ENCODE peak calls at places on chromosomes 12 and 14, in seven cellular contexts. P is HCT116, U is HepG2, D is H1, C is SK-N-SH, F is K562, J is GM12878. B is an unnamed sample.

GRCh38 chr12:105522166-105522825 is 191.8 kb downstream of the C12orf75 start:
- DNase-seq in C (no peak), P (no peak), F (no peak), D (no peak), J (no peak), U (no peak), B (no peak)

GRCh38 chr14:33062476-33062875 is 123.8 kb downstream of the NPAS3 start:
- DNase-seq in F (no peak), U (no peak), P (no peak), D (no peak), C (no peak), J (no peak), B (no peak)

GRCh38 chr12:108516511-108517275 is 1.6 kb downstream of the FICD start:
- DNase-seq in F (no peak), U (no peak), D (no peak), P (no peak), C (no peak), J (no peak), B (no peak)

GRCh38 chr14:67710209-67710608 is 8.5 kb downstream of the RDH12 start:
- DNase-seq in F (no peak), P (peak), U (no peak), J (no peak), C (no peak), D (no peak), B (no peak)

GRCh38 chr14:75800792-75801191 is 139.7 kb downstream of the TTLL5 start:
- DNase-seq in U (no peak), D (peak), P (no peak), C (no peak), F (no peak), J (no peak), B (no peak)

GRCh38 chr12:29960113-29960512 is 176.4 kb upstream of the TMTC1 start:
- DNase-seq in P (no peak), F (no peak), D (no peak), C (no peak), U (no peak), J (no peak), B (no peak)

GRCh38 chr12:121933522-121934317 is 15.3 kb downstream of the CFAP251 start:
- DNase-seq in U (no peak), P (no peak), F (peak), C (no peak), J (no peak), D (no peak), B (peak)

GRCh38 chr12:28027947-28028724 is 55.6 kb upstream of the PTHLH start:
- DNase-seq in D (no peak), J (no peak), U (no peak), F (no peak), P (no peak), C (no peak), B (no peak)

GRCh38 chr14:66476964-66477363 is 9.2 kb upstream of the CCDC196 start:
- DNase-seq in U (no peak), F (peak), J (no peak), C (peak), D (no peak), P (no peak), B (no peak)

GRCh38 chr14:68446243-68447040 is 346.4 kb downstream of the ZFP36L1 start:
- DNase-seq in J (no peak), D (no peak), C (no peak), U (no peak), F (no peak), P (no peak), B (no peak)

GRCh38 chr14:31286456-31287293 is 79.1 kb upstream of the HECTD1 start:
- DNase-seq in F (no peak), D (peak), C (no peak), U (peak), P (peak), J (no peak), B (no peak)

GRCh38 chr12:1357171-1357570 is 237.2 kb downstream of the FBXL14 start:
- DNase-seq in C (no peak), F (no peak), P (no peak), U (no peak), J (no peak), D (no peak), B (no peak)

GRCh38 chr12:53381739-53382630 is 2.0 kb downstream of the SP1 start:
- DNase-seq in P (no peak), D (peak), U (peak), J (peak), C (no peak), F (peak), B (peak)

GRCh38 chr14:69715725-69716482 is 51.0 kb upstream of the SRSF5 start:
- DNase-seq in P (no peak), J (no peak), C (peak), F (no peak), U (no peak), D (no peak), B (no peak)

GRCh38 chr14:39322807-39323206 is 89.1 kb downstream of the MIA2 start:
- DNase-seq in P (no peak), J (no peak), C (no peak), F (no peak), U (no peak), D (no peak), B (no peak)

GRCh38 chr12:125287155-125287847 is 222.1 kb downstream of the AACS start:
- DNase-seq in U (no peak), P (no peak), J (peak), C (no peak), F (no peak), D (no peak), B (no peak)

GRCh38 chr12:3775385-3776035 is 22.6 kb upstream of the CRACR2A start:
- DNase-seq in U (no peak), C (no peak), P (no peak), J (no peak), D (no peak), F (no peak), B (peak)

GRCh38 chr12:3771853-3772252 is 18.9 kb upstream of the CRACR2A start:
- DNase-seq in D (no peak), U (no peak), J (no peak), F (no peak), P (no peak), C (no peak), B (no peak)

GRCh38 chr12:3772380-3772779 is 19.5 kb upstream of the CRACR2A start:
- DNase-seq in C (no peak), P (no peak), U (no peak), F (no peak), J (no peak), D (no peak), B (no peak)

GRCh38 chr12:3768911-3769447 is 16.1 kb upstream of the CRACR2A start:
- DNase-seq in P (no peak), J (no peak), F (no peak), U (no peak), C (no peak), D (no peak), B (no peak)

DNA sequence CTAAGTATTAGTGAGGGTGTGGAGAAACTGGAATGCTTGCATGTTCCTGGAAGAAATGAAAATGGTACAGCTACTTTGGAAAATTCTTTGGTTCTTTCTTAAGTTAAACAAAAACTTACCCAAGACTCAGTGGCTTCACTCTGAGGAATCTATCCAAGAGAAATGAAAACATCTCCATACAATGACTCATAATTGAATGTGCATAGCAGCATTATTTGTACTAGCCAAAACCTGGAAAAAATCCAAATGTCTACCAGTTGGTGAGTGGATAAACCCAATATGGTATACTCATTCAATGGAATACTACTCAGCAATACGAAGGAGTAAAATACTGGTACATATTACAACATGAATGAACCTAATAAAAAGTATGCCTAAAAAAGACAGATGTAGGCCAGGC is 18.0 kb upstream of the CRACR2A start:
- DNase-seq in J (no peak), U (no peak), D (no peak), C (no peak), F (no peak), P (no peak), B (no peak)
- H3K9ac ChIP-seq in J (no peak), U (no peak), D (no peak), C (no peak), F (no peak), P (no peak), B (no peak)

GRCh38 chr12:43345023-43345422 is 207.0 kb downstream of the ADAMTS20 start:
- DNase-seq in J (no peak), D (no peak), F (no peak), U (no peak), P (no peak), C (no peak), B (no peak)

GRCh38 chr12:43349863-43350262 is 202.1 kb downstream of the ADAMTS20 start:
- DNase-seq in D (no peak), U (no peak), P (peak), F (no peak), C (no peak), J (no peak), B (no peak)

GRCh38 chr12:43352001-43352400 is 200.0 kb downstream of the ADAMTS20 start:
- DNase-seq in U (no peak), J (no peak), P (no peak), D (no peak), F (no peak), C (no peak), B (no peak)

GRCh38 chr12:43347026-43347425 is 205.0 kb downstream of the ADAMTS20 start:
- DNase-seq in P (no peak), D (no peak), J (no peak), F (no peak), U (no peak), C (peak), B (no peak)

DNA sequence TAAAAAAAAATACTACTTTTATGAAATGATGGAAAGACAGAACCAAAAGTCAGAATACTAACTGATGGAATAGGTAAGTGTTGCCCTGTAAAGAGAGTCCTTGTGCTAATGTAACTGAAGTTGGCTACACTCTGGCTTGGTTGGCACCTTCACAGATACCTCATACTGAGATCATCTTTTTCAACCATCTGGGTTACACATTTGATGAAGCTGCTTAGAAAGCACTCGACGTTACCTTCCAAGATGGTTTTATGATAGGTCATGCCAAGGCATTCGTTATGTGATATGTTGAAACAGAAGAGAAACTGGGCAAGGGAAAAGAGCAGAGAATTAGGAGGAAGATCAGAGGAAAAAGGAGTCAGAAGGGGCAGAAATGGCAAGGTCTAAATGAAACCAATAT is 203.8 kb downstream of the ADAMTS20 start:
- DNase-seq in C (no peak), U (no peak), F (no peak), D (no peak), J (no peak), P (no peak), B (no peak)
- TF ChIP-seq YY1 in C (no peak), U (no peak), F (no peak), D (no peak), J (no peak), P (no peak), B (no peak)

GRCh38 chr12:66164349-66164821 is 5.4 kb downstream of the TMBIM4 start:
- DNase-seq in D (no peak), J (no peak), F (peak), U (no peak), P (no peak), C (no peak), B (no peak)
- H3K9ac ChIP-seq in D (no peak), J (no peak), F (no peak), U (no peak), P (no peak), C (no peak), B (no peak)

DNA sequence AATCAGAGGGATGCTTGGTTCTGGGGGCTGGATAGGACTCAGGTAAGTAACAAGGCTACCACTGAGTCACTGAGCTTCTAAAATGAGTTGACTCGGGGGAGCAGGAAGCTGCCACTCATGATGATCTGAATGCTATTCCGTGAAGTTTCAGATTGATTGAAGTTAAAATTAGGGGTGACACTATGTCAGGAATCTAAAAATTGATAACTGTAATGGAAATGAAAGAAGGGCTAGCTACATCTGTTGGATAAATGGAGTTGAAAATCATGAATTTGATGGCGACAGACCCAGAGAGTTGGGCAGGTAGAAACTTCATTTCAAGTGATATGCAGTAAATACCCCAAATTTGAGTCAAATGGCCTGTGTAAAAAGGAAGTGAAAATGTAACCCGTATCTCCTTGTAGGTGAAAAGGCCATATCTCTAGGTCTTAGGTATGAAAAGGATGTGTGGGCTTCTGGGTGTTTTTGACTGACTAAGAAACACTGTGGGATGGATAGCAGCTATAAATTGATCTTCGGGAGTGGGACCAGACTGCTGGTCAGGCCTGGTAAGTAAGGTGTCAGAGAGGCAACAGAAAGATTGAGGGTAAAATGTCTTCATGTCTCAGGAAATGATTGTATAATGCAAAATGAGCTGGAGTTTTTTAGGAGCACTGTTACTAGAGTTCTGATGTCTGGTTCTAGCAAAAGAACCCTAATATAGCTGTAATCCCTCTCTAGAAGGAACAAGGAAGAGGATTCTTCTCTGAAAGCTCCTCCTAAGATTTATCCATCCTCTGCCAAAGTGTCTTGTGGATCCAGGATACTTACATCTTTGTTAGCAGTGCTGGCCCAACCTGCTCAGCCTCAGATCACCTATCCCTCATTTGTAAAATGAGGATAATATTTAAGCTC is 57.3 kb downstream of the DAD1 start:
- DNase-seq in J (peak), F (no peak), P (no peak), U (no peak), D (no peak), C (no peak), B (no peak)
- TF ChIP-seq YY1 in J (peak), F (no peak), P (no peak), U (no peak), D (no peak), C (no peak), B (no peak)

B was measured in NT2/D1.